ENCODE peak calls at places on chromosomes 2 and 18, in four cellular contexts. One of them, this sample, is unnamed.

GRCh38 chr2:85446296-85447221 is 28.0 kb downstream of the SH2D6 start:
- DNase-seq in IMR-90: peak; percentile 34
- DNase-seq in choroid plexus epithelial cell: no peak
- DNase-seq in GM06990: no peak
- DNase-seq in this sample: no peak

GRCh38 chr2:102041351-102041750 is 49.6 kb downstream of the IL1R2 start:
- DNase-seq in IMR-90: peak; percentile 66
- DNase-seq in choroid plexus epithelial cell: peak; percentile 90
- DNase-seq in GM06990: no peak
- DNase-seq in this sample: no peak

GRCh38 chr2:21970971-21971370 is 847.2 kb downstream of the TDRD15 start:
- DNase-seq in IMR-90: no peak
- DNase-seq in choroid plexus epithelial cell: no peak
- DNase-seq in GM06990: no peak
- DNase-seq in this sample: no peak

GRCh38 chr2:180991820-180992219 is 11.4 kb downstream of the UBE2E3 start:
- DNase-seq in IMR-90: no peak
- DNase-seq in choroid plexus epithelial cell: no peak
- DNase-seq in GM06990: no peak
- DNase-seq in this sample: no peak

GRCh38 chr18:9796933-9797549 is 88.7 kb upstream of the TXNDC2 start:
- DNase-seq in IMR-90: no peak
- DNase-seq in choroid plexus epithelial cell: no peak
- DNase-seq in GM06990: no peak
- DNase-seq in this sample: no peak

GRCh38 chr2:229852565-229852964 is 69.2 kb downstream of the TRIP12 start:
- DNase-seq in IMR-90: peak; percentile 87
- DNase-seq in choroid plexus epithelial cell: peak; percentile 82
- DNase-seq in GM06990: peak; percentile 18
- DNase-seq in this sample: peak; percentile 57

GRCh38 chr2:132871829-132872228 is 201.8 kb upstream of the LYPD1 start:
- DNase-seq in IMR-90: no peak
- DNase-seq in choroid plexus epithelial cell: no peak
- DNase-seq in GM06990: no peak
- DNase-seq in this sample: no peak

GRCh38 chr2:46162329-46162870 is 134.8 kb upstream of the EPAS1 start:
- DNase-seq in IMR-90: peak; percentile 38
- DNase-seq in choroid plexus epithelial cell: peak; percentile 79
- DNase-seq in GM06990: no peak
- DNase-seq in this sample: no peak

GRCh38 chr2:80302001-80302464 is 2.5 kb downstream of the LRRTM1 start:
- DNase-seq in IMR-90: no peak
- DNase-seq in choroid plexus epithelial cell: no peak
- DNase-seq in GM06990: no peak
- DNase-seq in this sample: no peak

GRCh38 chr18:37710731-37711130 is 145.1 kb upstream of the CELF4 start:
- DNase-seq in IMR-90: no peak
- DNase-seq in choroid plexus epithelial cell: no peak
- DNase-seq in GM06990: no peak
- DNase-seq in this sample: no peak

GRCh38 chr2:63581266-63581961 is 6.9 kb downstream of the WDPCP start:
- DNase-seq in IMR-90: peak; percentile 42
- DNase-seq in choroid plexus epithelial cell: no peak
- DNase-seq in GM06990: no peak
- DNase-seq in this sample: no peak

GRCh38 chr2:63676135-63676534 is 87.4 kb downstream of the MDH1 start:
- DNase-seq in IMR-90: no peak
- DNase-seq in choroid plexus epithelial cell: no peak
- DNase-seq in GM06990: no peak
- DNase-seq in this sample: no peak

GRCh38 chr2:189022002-189022401 is 47.8 kb downstream of the COL3A1 start:
- DNase-seq in IMR-90: peak; percentile 93
- DNase-seq in choroid plexus epithelial cell: peak; percentile 93
- DNase-seq in GM06990: no peak
- DNase-seq in this sample: no peak

GRCh38 chr2:196758474-196759377 is 40.8 kb downstream of the GTF3C3 start:
- DNase-seq in IMR-90: peak; percentile 46
- DNase-seq in choroid plexus epithelial cell: peak; percentile 61
- DNase-seq in GM06990: no peak
- DNase-seq in this sample: no peak
- TF ChIP-seq CTCF in IMR-90: peak; percentile 66
- TF ChIP-seq CTCF in choroid plexus epithelial cell: peak; percentile 50
- TF ChIP-seq CTCF in GM06990: no peak
- TF ChIP-seq CTCF in this sample: peak; percentile 67

GRCh38 chr18:63528863-63529492 is 13.2 kb upstream of the SERPINB12 start:
- DNase-seq in IMR-90: no peak
- DNase-seq in choroid plexus epithelial cell: no peak
- DNase-seq in GM06990: no peak
- DNase-seq in this sample: no peak

GRCh38 chr18:63520053-63520452 is 22.1 kb upstream of the SERPINB12 start:
- DNase-seq in IMR-90: no peak
- DNase-seq in choroid plexus epithelial cell: no peak
- DNase-seq in GM06990: no peak
- DNase-seq in this sample: no peak

GRCh38 chr18:63518178-63519012 is 23.8 kb upstream of the SERPINB12 start:
- DNase-seq in IMR-90: peak; percentile 70
- DNase-seq in choroid plexus epithelial cell: peak; percentile 84
- DNase-seq in GM06990: peak; percentile 19
- DNase-seq in this sample: peak; percentile 59

GRCh38 chr18:63523660-63524059 is 18.5 kb upstream of the SERPINB12 start:
- DNase-seq in IMR-90: peak; percentile 10
- DNase-seq in choroid plexus epithelial cell: peak; percentile 18
- DNase-seq in GM06990: no peak
- DNase-seq in this sample: no peak
- TF ChIP-seq CTCF in IMR-90: no peak
- TF ChIP-seq CTCF in choroid plexus epithelial cell: peak; percentile 2
- TF ChIP-seq CTCF in GM06990: no peak
- TF ChIP-seq CTCF in this sample: no peak

GRCh38 chr18:74242451-74243096 is 49.2 kb downstream of the CYB5A start:
- DNase-seq in IMR-90: no peak
- DNase-seq in choroid plexus epithelial cell: no peak
- DNase-seq in GM06990: no peak
- DNase-seq in this sample: no peak
- TF ChIP-seq CTCF in IMR-90: no peak
- TF ChIP-seq CTCF in choroid plexus epithelial cell: no peak
- TF ChIP-seq CTCF in GM06990: no peak
- TF ChIP-seq CTCF in this sample: no peak

GRCh38 chr2:234273887-234274584 is 222.8 kb downstream of the ARL4C start:
- DNase-seq in IMR-90: no peak
- DNase-seq in choroid plexus epithelial cell: no peak
- DNase-seq in GM06990: no peak
- DNase-seq in this sample: no peak

GRCh38 chr2:234272069-234272850 is 221.8 kb downstream of the SPP2 start:
- DNase-seq in IMR-90: no peak
- DNase-seq in choroid plexus epithelial cell: no peak
- DNase-seq in GM06990: no peak
- DNase-seq in this sample: peak; percentile 41

GRCh38 chr2:234269769-234270204 is 219.3 kb downstream of the SPP2 start:
- DNase-seq in IMR-90: peak; percentile 71
- DNase-seq in choroid plexus epithelial cell: peak; percentile 72
- DNase-seq in GM06990: no peak
- DNase-seq in this sample: peak; percentile 52

GRCh38 chr2:234268314-234268713 is 217.8 kb downstream of the SPP2 start:
- DNase-seq in IMR-90: no peak
- DNase-seq in choroid plexus epithelial cell: no peak
- DNase-seq in GM06990: no peak
- DNase-seq in this sample: no peak

DNA sequence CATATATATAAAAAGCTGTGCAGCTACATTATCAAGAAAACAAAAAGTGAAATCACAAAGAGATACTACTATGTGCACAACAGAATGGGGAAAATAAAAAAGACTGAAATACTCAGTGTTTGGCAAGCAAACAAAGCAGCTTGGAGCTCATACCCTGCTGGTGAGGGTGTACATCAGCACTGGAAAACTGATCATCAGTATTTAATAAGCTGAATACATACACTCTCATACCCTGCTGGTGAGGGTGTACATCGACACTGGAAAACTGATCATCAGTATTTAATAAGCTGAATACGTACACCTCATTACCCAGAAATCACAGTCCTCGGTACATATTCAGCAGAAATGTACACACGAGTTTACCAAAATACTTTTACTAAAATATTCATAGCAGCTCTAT is 220.8 kb downstream of the SPP2 start:
- DNase-seq in IMR-90: no peak
- DNase-seq in choroid plexus epithelial cell: no peak
- DNase-seq in GM06990: no peak
- DNase-seq in this sample: no peak
- TF ChIP-seq CTCF in IMR-90: no peak
- TF ChIP-seq CTCF in choroid plexus epithelial cell: peak; percentile 21
- TF ChIP-seq CTCF in GM06990: no peak
- TF ChIP-seq CTCF in this sample: no peak

DNA sequence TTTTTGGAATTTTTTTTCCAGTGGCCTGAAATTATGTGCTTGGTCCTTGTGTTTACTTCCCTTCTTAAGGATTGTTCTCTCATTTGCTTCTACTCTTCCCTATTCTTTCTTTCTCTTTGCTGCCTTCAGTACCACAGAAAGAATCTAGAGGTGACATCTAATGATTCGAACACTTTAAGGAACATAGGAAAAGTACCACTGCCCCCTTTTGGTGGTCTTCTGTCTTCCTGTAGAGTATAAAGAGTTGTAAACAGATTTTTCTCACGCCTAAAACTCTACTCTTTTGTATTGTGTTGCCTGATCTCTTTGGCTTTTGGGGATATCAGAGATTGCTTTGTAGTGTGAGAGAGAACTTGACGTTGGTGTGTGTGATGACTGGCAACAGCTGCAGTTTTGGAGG is 7.0 kb upstream of the SCTR start:
- DNase-seq in IMR-90: no peak
- DNase-seq in choroid plexus epithelial cell: peak; percentile 28
- DNase-seq in GM06990: no peak
- DNase-seq in this sample: no peak
- TF ChIP-seq CTCF in IMR-90: no peak
- TF ChIP-seq CTCF in choroid plexus epithelial cell: peak; percentile 17
- TF ChIP-seq CTCF in GM06990: no peak
- TF ChIP-seq CTCF in this sample: peak; percentile 38

DNA sequence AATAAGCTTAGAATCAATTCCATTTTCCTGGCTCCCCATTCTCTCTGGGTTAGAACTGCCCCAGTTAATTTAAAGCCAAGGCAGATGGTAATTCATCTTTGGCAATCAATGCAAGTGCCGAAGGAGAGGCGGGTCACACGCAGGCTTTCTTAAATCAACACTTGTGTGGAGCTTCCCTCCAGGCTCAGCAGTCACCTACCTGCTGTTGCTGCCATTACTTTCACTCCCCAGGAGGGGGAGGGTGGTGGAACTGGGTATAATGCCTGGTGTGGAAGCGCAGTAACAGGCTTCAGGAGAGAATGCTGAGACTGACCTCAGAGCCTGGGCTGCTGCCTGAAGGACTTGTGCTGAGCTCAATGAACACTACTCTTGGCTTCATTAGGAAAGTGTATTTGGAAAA is 19.2 kb downstream of the TTR start:
- DNase-seq in IMR-90: no peak
- DNase-seq in choroid plexus epithelial cell: peak; percentile 40
- DNase-seq in GM06990: no peak
- DNase-seq in this sample: no peak
- TF ChIP-seq CTCF in IMR-90: no peak
- TF ChIP-seq CTCF in choroid plexus epithelial cell: peak; percentile 51
- TF ChIP-seq CTCF in GM06990: peak; percentile 12
- TF ChIP-seq CTCF in this sample: peak; percentile 20

GRCh38 chr18:31646332-31646822 is 38.0 kb downstream of the B4GALT6 start:
- DNase-seq in IMR-90: no peak
- DNase-seq in choroid plexus epithelial cell: no peak
- DNase-seq in GM06990: no peak
- DNase-seq in this sample: no peak
- TF ChIP-seq CTCF in IMR-90: no peak
- TF ChIP-seq CTCF in choroid plexus epithelial cell: no peak
- TF ChIP-seq CTCF in GM06990: no peak
- TF ChIP-seq CTCF in this sample: no peak

GRCh38 chr2:146677280-146677679 is 1167.5 kb upstream of the ACVR2A start:
- DNase-seq in IMR-90: peak; percentile 4
- DNase-seq in choroid plexus epithelial cell: peak; percentile 28
- DNase-seq in GM06990: no peak
- DNase-seq in this sample: no peak
- TF ChIP-seq CTCF in IMR-90: peak; percentile 9
- TF ChIP-seq CTCF in choroid plexus epithelial cell: peak; percentile 59
- TF ChIP-seq CTCF in GM06990: peak; percentile 26
- TF ChIP-seq CTCF in this sample: no peak

DNA sequence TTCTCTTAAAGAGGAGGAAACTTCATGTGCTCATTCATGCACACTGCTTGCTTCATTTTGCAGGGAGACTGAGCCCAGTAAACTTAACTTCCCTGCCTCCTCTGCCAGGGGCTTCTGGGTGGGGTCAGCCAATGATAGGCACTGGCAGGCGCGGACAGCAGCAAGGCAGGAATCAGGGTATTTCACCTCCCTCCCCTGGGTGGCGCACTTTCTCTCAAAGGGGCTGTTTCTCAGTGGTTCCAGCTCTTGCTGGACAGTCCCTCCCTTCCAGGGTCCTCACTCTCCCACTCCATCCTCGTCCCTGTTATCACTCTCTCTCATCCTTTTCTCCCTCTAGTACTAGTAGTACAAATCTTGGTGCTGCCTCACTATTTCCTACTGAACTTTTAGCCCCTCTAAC is 320.5 kb upstream of the ZNF521 start:
- DNase-seq in IMR-90: no peak
- DNase-seq in choroid plexus epithelial cell: no peak
- DNase-seq in GM06990: no peak
- DNase-seq in this sample: no peak
- TF ChIP-seq CTCF in IMR-90: no peak
- TF ChIP-seq CTCF in choroid plexus epithelial cell: peak; percentile 19
- TF ChIP-seq CTCF in GM06990: peak; percentile 19
- TF ChIP-seq CTCF in this sample: peak; percentile 28

GRCh38 chr18:78974115-78974740 is 5.4 kb upstream of the SALL3 start:
- DNase-seq in IMR-90: no peak
- DNase-seq in choroid plexus epithelial cell: no peak
- DNase-seq in GM06990: no peak
- DNase-seq in this sample: no peak

GRCh38 chr18:78975282-78975681 is 4.3 kb upstream of the SALL3 start:
- DNase-seq in IMR-90: no peak
- DNase-seq in choroid plexus epithelial cell: no peak
- DNase-seq in GM06990: no peak
- DNase-seq in this sample: no peak

GRCh38 chr18:78976697-78977626 is 2.7 kb upstream of the SALL3 start:
- DNase-seq in IMR-90: no peak
- DNase-seq in choroid plexus epithelial cell: no peak
- DNase-seq in GM06990: no peak
- DNase-seq in this sample: no peak

GRCh38 chr18:78977627-78978271 is 1.9 kb upstream of the SALL3 start:
- DNase-seq in IMR-90: no peak
- DNase-seq in choroid plexus epithelial cell: no peak
- DNase-seq in GM06990: no peak
- DNase-seq in this sample: no peak

DNA sequence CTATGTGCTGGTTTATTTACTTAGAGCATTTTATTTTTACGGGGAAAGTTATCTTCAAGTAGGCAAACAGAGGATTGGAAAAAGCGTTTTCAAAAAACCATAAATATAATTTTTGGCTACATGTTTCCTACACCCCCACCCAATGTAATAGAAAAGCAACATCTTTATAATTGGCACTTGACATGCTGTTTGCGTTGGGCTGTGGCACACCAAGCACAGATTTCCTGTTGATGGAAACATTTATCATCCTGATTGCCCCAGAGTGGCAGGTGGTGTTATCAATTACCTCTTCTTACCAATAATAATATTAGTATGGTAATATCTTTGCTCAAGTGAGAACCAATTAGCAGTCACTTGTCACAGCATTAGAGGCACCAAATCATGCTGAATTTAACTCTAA is 3.9 kb upstream of the SALL3 start:
- DNase-seq in IMR-90: no peak
- DNase-seq in choroid plexus epithelial cell: no peak
- DNase-seq in GM06990: no peak
- DNase-seq in this sample: no peak
- TF ChIP-seq CTCF in IMR-90: no peak
- TF ChIP-seq CTCF in choroid plexus epithelial cell: no peak
- TF ChIP-seq CTCF in GM06990: no peak
- TF ChIP-seq CTCF in this sample: no peak